ENCODE peak calls at places on chromosomes 3 and 15, in four cellular contexts. E is neural progenitor cell, D is endothelial cell, G is RWPE2. M is an unnamed sample.

GRCh38 chr3:45597166-45597565 is 2.6 kb downstream of the LIMD1 start:
- DNase-seq in E (no peak), D (no peak), G (no peak), M (no peak)

GRCh38 chr3:15051531-15051930 is 13.6 kb downstream of the MRPS25 start:
- DNase-seq in E (peak; percentile 63), D (peak; percentile 67), G (no peak), M (peak; percentile 50)

GRCh38 chr3:4350789-4351163 is 47.6 kb downstream of the SETMAR start:
- DNase-seq in E (peak; percentile 67), D (peak; percentile 19), G (no peak), M (peak; percentile 21)

GRCh38 chr3:46264002-46264401 is 21.7 kb downstream of the CCR3 start:
- DNase-seq in E (no peak), D (no peak), G (no peak), M (no peak)

GRCh38 chr15:39028069-39028468 is 463.5 kb upstream of the RASGRP1 start:
- DNase-seq in E (no peak), D (no peak), G (no peak), M (no peak)

GRCh38 chr3:17793542-17794195 is 51.2 kb upstream of the TBC1D5 start:
- DNase-seq in E (no peak), D (no peak), G (no peak), M (no peak)

GRCh38 chr15:39552546-39552945 is 28.3 kb upstream of the THBS1 start:
- DNase-seq in E (no peak), D (no peak), G (no peak), M (no peak)

GRCh38 chr15:76168237-76168984 is 108.6 kb downstream of the TMEM266 start:
- DNase-seq in E (no peak), D (no peak), G (no peak), M (no peak)

GRCh38 chr15:70799667-70800450 is 36.5 kb upstream of the UACA start:
- DNase-seq in E (no peak), D (no peak), G (no peak), M (no peak)

GRCh38 chr3:170128977-170129431 is 52.5 kb downstream of the PHC3 start:
- DNase-seq in E (no peak), D (no peak), G (no peak), M (no peak)

GRCh38 chr15:26294062-26294689 is 431.0 kb upstream of the ATP10A start:
- DNase-seq in E (peak; percentile 53), D (no peak), G (no peak), M (peak; percentile 8)

GRCh38 chr3:122619040-122619439 is 41.6 kb downstream of the PARP15 start:
- DNase-seq in E (no peak), D (no peak), G (no peak), M (no peak)

GRCh38 chr3:69212411-69213160 is 90.2 kb upstream of the LMOD3 start:
- DNase-seq in E (no peak), D (no peak), G (no peak), M (no peak)

GRCh38 chr3:32432711-32433530 is 41.3 kb downstream of the CMTM7 start:
- DNase-seq in E (no peak), D (no peak), G (no peak), M (no peak)

GRCh38 chr15:25136119-25136518 is 181.3 kb downstream of the SNRPN start:
- DNase-seq in E (peak; percentile 57), D (peak; percentile 7), G (no peak), M (peak; percentile 4)

GRCh38 chr3:131338948-131339640 is 42.5 kb upstream of the NUDT16 start:
- DNase-seq in E (no peak), D (no peak), G (no peak), M (no peak)

GRCh38 chr3:62587579-62588031 is 214.3 kb upstream of the FEZF2 start:
- DNase-seq in E (no peak), D (no peak), G (peak; percentile 74), M (no peak)

GRCh38 chr15:69321041-69321554 is 22.4 kb downstream of the PAQR5 start:
- DNase-seq in E (no peak), D (no peak), G (no peak), M (no peak)

GRCh38 chr3:133965033-133965570 is 64.6 kb downstream of the SLCO2A1 start:
- DNase-seq in E (no peak), D (no peak), G (no peak), M (no peak)

GRCh38 chr3:58608648-58609047 is 31.5 kb upstream of the FAM107A start:
- DNase-seq in E (no peak), D (no peak), G (no peak), M (no peak)

GRCh38 chr3:172517859-172518466 is 5.3 kb downstream of the TNFSF10 start:
- DNase-seq in E (no peak), D (no peak), G (no peak), M (no peak)

GRCh38 chr15:40843183-40843884 is 514 bp upstream of the SPINT1 start:
- DNase-seq in E (no peak), D (peak; percentile 30), G (no peak), M (peak; percentile 23)

GRCh38 chr3:105255351-105255750 is 111.4 kb upstream of the ALCAM start:
- DNase-seq in E (no peak), D (no peak), G (no peak), M (no peak)

GRCh38 chr3:45537960-45538640 is 56.5 kb upstream of the LIMD1 start:
- DNase-seq in E (no peak), D (no peak), G (no peak), M (no peak)

GRCh38 chr3:73049319-73049718 is 12.1 kb upstream of the EBLN2 start:
- DNase-seq in E (no peak), D (no peak), G (no peak), M (no peak)

GRCh38 chr15:60421544-60421943 is 23.8 kb upstream of the ANXA2 start:
- DNase-seq in E (no peak), D (no peak), G (no peak), M (no peak)

GRCh38 chr15:75091814-75092213 is 68.4 kb downstream of the PPCDC start:
- DNase-seq in E (no peak), D (no peak), G (no peak), M (no peak)

GRCh38 chr3:128763967-128764366 is 38.0 kb downstream of the RAB7A start:
- DNase-seq in E (no peak), D (no peak), G (no peak), M (no peak)

GRCh38 chr15:98760975-98761374 is 112.6 kb downstream of the IGF1R start:
- DNase-seq in E (no peak), D (no peak), G (no peak), M (no peak)

GRCh38 chr3:85670626-85671025 is 711.8 kb downstream of the CADM2 start:
- DNase-seq in E (no peak), D (no peak), G (no peak), M (no peak)

GRCh38 chr3:188944108-188944507 is 227.7 kb upstream of the TPRG1 start:
- DNase-seq in E (no peak), D (no peak), G (no peak), M (no peak)

GRCh38 chr15:70604671-70605070 is 158.7 kb downstream of the UACA start:
- DNase-seq in E (peak; percentile 53), D (no peak), G (no peak), M (no peak)

GRCh38 chr3:6717026-6717943 is 143.6 kb upstream of the GRM7 start:
- DNase-seq in E (no peak), D (no peak), G (no peak), M (no peak)

GRCh38 chr3:32309653-32310242 is 71.3 kb downstream of the CMTM8 start:
- DNase-seq in E (no peak), D (no peak), G (no peak), M (no peak)

GRCh38 chr3:94159062-94159726 is 96.3 kb downstream of the NSUN3 start:
- DNase-seq in E (no peak), D (no peak), G (peak; percentile 54), M (no peak)

GRCh38 chr3:189588061-189588817 is 43.0 kb upstream of the TP63 start:
- DNase-seq in E (no peak), D (no peak), G (no peak), M (no peak)

DNA sequence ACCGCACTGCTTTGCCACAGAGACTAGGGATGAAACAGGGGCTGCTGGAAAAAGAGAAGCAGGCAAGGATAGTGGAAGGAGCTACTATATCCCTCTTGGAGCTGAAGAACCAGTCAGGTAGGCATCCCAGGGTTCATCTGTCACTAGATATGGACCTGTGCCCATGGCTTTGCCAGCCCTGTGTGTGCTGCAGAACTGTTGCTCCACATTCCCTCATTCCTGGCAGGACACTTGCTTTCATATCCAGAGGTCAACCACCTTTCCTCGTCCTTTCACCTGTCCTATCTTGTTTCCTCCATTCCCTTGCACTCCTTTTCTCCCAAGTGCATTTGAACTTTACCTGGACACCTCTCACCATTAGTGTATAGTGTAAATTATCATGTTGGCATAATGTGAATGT is 12.0 kb downstream of the SNRK start:
- DNase-seq in E (no peak), D (no peak), G (no peak), M (no peak)
- TF ChIP-seq CTCF in E (no peak), D (no peak), G (no peak), M (no peak)

GRCh38 chr3:154323921-154324738 is at the start of gene DHX36:
- DNase-seq in E (peak; percentile 98), D (peak; percentile 88), G (peak; percentile 80), M (peak; percentile 97)
- TF ChIP-seq CTCF in E (no peak), D (no peak), G (no peak), M (no peak)

GRCh38 chr3:137217733-137218132 is 259.9 kb downstream of the IL20RB start:
- DNase-seq in E (peak; percentile 59), D (peak; percentile 40), G (no peak), M (peak; percentile 44)
- TF ChIP-seq CTCF in E (peak; percentile 84), D (peak; percentile 74), G (peak; percentile 29), M (peak; percentile 55)

GRCh38 chr3:11583226-11583625 is 60.5 kb downstream of the VGLL4 start:
- DNase-seq in E (no peak), D (no peak), G (no peak), M (no peak)

GRCh38 chr3:11582123-11582968 is 61.4 kb downstream of the VGLL4 start:
- DNase-seq in E (peak; percentile 65), D (no peak), G (no peak), M (peak; percentile 56)

GRCh38 chr3:11581237-11582122 is 62.2 kb downstream of the VGLL4 start:
- DNase-seq in E (peak; percentile 37), D (no peak), G (no peak), M (no peak)

GRCh38 chr3:11584570-11584969 is 59.1 kb downstream of the VGLL4 start:
- DNase-seq in E (no peak), D (no peak), G (no peak), M (no peak)

DNA sequence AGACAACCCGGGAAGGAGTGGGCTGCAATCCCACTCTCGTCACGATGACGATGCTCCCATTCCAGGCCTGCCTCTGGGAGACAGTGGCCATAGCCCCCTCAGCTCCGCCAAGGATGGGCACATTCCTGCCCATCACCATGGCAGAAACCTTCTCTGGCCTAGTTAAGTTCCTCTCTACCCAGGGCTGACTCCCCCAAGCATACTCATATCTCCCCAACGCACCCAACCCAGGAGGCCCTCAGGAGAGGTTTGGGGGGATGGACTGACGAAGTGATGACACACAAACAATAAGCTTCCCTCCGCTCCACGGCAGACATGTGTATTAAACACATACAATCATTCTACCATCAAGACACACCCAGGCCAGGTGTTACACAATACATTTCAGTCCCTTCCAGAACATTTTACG is 60.1 kb downstream of the VGLL4 start:
- DNase-seq in E (no peak), D (no peak), G (no peak), M (no peak)
- TF ChIP-seq CTCF in E (no peak), D (no peak), G (no peak), M (no peak)

M was measured in nephron progenitor cell.